ENCODE peak calls at places on chromosomes 2 and 18, in nine cellular contexts. One of them, this sample, is unnamed.

GRCh38 chr2:169476459-169476858 is 2.8 kb upstream of the BBS5 start:
- DNase-seq in NT2/D1: no peak
- DNase-seq in heart left ventricle: no peak
- DNase-seq in uterus: no peak
- DNase-seq in cardiac muscle cell: no peak
- DNase-seq in Panc1: no peak
- DNase-seq in A549: peak; percentile 17
- DNase-seq in IMR-90: peak; percentile 61
- DNase-seq in CD8-positive, alpha-beta memory T cell: no peak
- DNase-seq in this sample: no peak

GRCh38 chr2:44825702-44826101 is 115.8 kb upstream of the SIX3 start:
- DNase-seq in Panc1: no peak
- DNase-seq in cardiac muscle cell: no peak
- DNase-seq in heart left ventricle: no peak
- DNase-seq in NT2/D1: no peak
- DNase-seq in A549: no peak
- DNase-seq in CD8-positive, alpha-beta memory T cell: no peak
- DNase-seq in uterus: no peak
- DNase-seq in IMR-90: no peak
- DNase-seq in this sample: no peak

GRCh38 chr18:41410007-41410406 is 545.0 kb upstream of the PIK3C3 start:
- DNase-seq in NT2/D1: no peak
- DNase-seq in uterus: no peak
- DNase-seq in CD8-positive, alpha-beta memory T cell: no peak
- DNase-seq in A549: no peak
- DNase-seq in cardiac muscle cell: no peak
- DNase-seq in IMR-90: no peak
- DNase-seq in Panc1: no peak
- DNase-seq in heart left ventricle: no peak
- DNase-seq in this sample: no peak

GRCh38 chr2:28333606-28334526 is 58.8 kb upstream of the FOSL2 start:
- DNase-seq in IMR-90: no peak
- DNase-seq in NT2/D1: no peak
- DNase-seq in uterus: no peak
- DNase-seq in cardiac muscle cell: no peak
- DNase-seq in CD8-positive, alpha-beta memory T cell: no peak
- DNase-seq in heart left ventricle: peak; percentile 63
- DNase-seq in Panc1: no peak
- DNase-seq in A549: no peak
- DNase-seq in this sample: no peak

GRCh38 chr18:25815659-25816058 is 274.8 kb downstream of the SS18 start:
- DNase-seq in NT2/D1: no peak
- DNase-seq in uterus: no peak
- DNase-seq in IMR-90: no peak
- DNase-seq in Panc1: no peak
- DNase-seq in A549: no peak
- DNase-seq in heart left ventricle: no peak
- DNase-seq in CD8-positive, alpha-beta memory T cell: no peak
- DNase-seq in cardiac muscle cell: no peak
- DNase-seq in this sample: no peak

GRCh38 chr2:8281950-8282857 is 399.7 kb upstream of the ID2 start:
- DNase-seq in cardiac muscle cell: no peak
- DNase-seq in heart left ventricle: no peak
- DNase-seq in Panc1: no peak
- DNase-seq in A549: no peak
- DNase-seq in IMR-90: no peak
- DNase-seq in CD8-positive, alpha-beta memory T cell: no peak
- DNase-seq in uterus: no peak
- DNase-seq in NT2/D1: no peak
- DNase-seq in this sample: no peak

GRCh38 chr2:124120246-124120645 is 95.2 kb downstream of the CNTNAP5 start:
- DNase-seq in NT2/D1: no peak
- DNase-seq in uterus: no peak
- DNase-seq in Panc1: no peak
- DNase-seq in cardiac muscle cell: no peak
- DNase-seq in IMR-90: no peak
- DNase-seq in CD8-positive, alpha-beta memory T cell: no peak
- DNase-seq in A549: no peak
- DNase-seq in heart left ventricle: no peak
- DNase-seq in this sample: no peak

GRCh38 chr18:39675358-39675757 is 2109.8 kb upstream of the CELF4 start:
- DNase-seq in uterus: no peak
- DNase-seq in CD8-positive, alpha-beta memory T cell: no peak
- DNase-seq in NT2/D1: no peak
- DNase-seq in A549: no peak
- DNase-seq in heart left ventricle: no peak
- DNase-seq in IMR-90: peak; percentile 59
- DNase-seq in cardiac muscle cell: no peak
- DNase-seq in Panc1: no peak
- DNase-seq in this sample: no peak

GRCh38 chr2:52956115-52956514 is 811.5 kb upstream of the CHAC2 start:
- DNase-seq in Panc1: no peak
- DNase-seq in A549: no peak
- DNase-seq in IMR-90: no peak
- DNase-seq in CD8-positive, alpha-beta memory T cell: no peak
- DNase-seq in heart left ventricle: no peak
- DNase-seq in cardiac muscle cell: no peak
- DNase-seq in uterus: no peak
- DNase-seq in NT2/D1: no peak
- DNase-seq in this sample: no peak

GRCh38 chr2:132943829-132944228 is 273.8 kb upstream of the LYPD1 start:
- DNase-seq in cardiac muscle cell: no peak
- DNase-seq in A549: no peak
- DNase-seq in Panc1: no peak
- DNase-seq in CD8-positive, alpha-beta memory T cell: no peak
- DNase-seq in IMR-90: peak; percentile 68
- DNase-seq in heart left ventricle: no peak
- DNase-seq in NT2/D1: no peak
- DNase-seq in uterus: no peak
- DNase-seq in this sample: no peak

GRCh38 chr2:146984014-146984413 is 860.8 kb upstream of the ACVR2A start:
- DNase-seq in uterus: no peak
- DNase-seq in CD8-positive, alpha-beta memory T cell: no peak
- DNase-seq in cardiac muscle cell: no peak
- DNase-seq in A549: no peak
- DNase-seq in NT2/D1: no peak
- DNase-seq in IMR-90: no peak
- DNase-seq in heart left ventricle: no peak
- DNase-seq in Panc1: no peak
- DNase-seq in this sample: no peak

GRCh38 chr18:68714356-68714706 is 577 bp downstream of the TMX3 start:
- DNase-seq in cardiac muscle cell: peak; percentile 46
- DNase-seq in uterus: no peak
- DNase-seq in A549: no peak
- DNase-seq in heart left ventricle: no peak
- DNase-seq in CD8-positive, alpha-beta memory T cell: no peak
- DNase-seq in IMR-90: no peak
- DNase-seq in Panc1: no peak
- DNase-seq in NT2/D1: no peak
- DNase-seq in this sample: no peak

GRCh38 chr18:39455300-39455699 is 1889.7 kb upstream of the CELF4 start:
- DNase-seq in Panc1: no peak
- DNase-seq in IMR-90: peak; percentile 66
- DNase-seq in NT2/D1: no peak
- DNase-seq in CD8-positive, alpha-beta memory T cell: no peak
- DNase-seq in cardiac muscle cell: peak; percentile 15
- DNase-seq in heart left ventricle: no peak
- DNase-seq in uterus: no peak
- DNase-seq in A549: peak; percentile 6
- DNase-seq in this sample: no peak

GRCh38 chr2:120763516-120763915 is 27.8 kb downstream of the GLI2 start:
- DNase-seq in heart left ventricle: no peak
- DNase-seq in cardiac muscle cell: no peak
- DNase-seq in IMR-90: no peak
- DNase-seq in Panc1: no peak
- DNase-seq in NT2/D1: no peak
- DNase-seq in A549: peak; percentile 67
- DNase-seq in CD8-positive, alpha-beta memory T cell: no peak
- DNase-seq in uterus: peak; percentile 30
- DNase-seq in this sample: peak; percentile 81

GRCh38 chr2:1900736-1901135 is 156.4 kb upstream of the PXDN start:
- DNase-seq in NT2/D1: peak; percentile 76
- DNase-seq in cardiac muscle cell: peak; percentile 49
- DNase-seq in Panc1: no peak
- DNase-seq in A549: no peak
- DNase-seq in uterus: no peak
- DNase-seq in heart left ventricle: no peak
- DNase-seq in CD8-positive, alpha-beta memory T cell: no peak
- DNase-seq in IMR-90: no peak
- DNase-seq in this sample: no peak

GRCh38 chr18:3499498-3499897 is 49.5 kb downstream of the TGIF1 start:
- DNase-seq in IMR-90: no peak
- DNase-seq in uterus: no peak
- DNase-seq in NT2/D1: peak; percentile 25
- DNase-seq in heart left ventricle: no peak
- DNase-seq in A549: no peak
- DNase-seq in cardiac muscle cell: peak; percentile 18
- DNase-seq in CD8-positive, alpha-beta memory T cell: no peak
- DNase-seq in Panc1: no peak
- DNase-seq in this sample: no peak

GRCh38 chr18:27226556-27227075 is 41.5 kb upstream of the CHST9 start:
- DNase-seq in cardiac muscle cell: no peak
- DNase-seq in heart left ventricle: no peak
- DNase-seq in uterus: no peak
- DNase-seq in A549: no peak
- DNase-seq in NT2/D1: no peak
- DNase-seq in IMR-90: no peak
- DNase-seq in Panc1: no peak
- DNase-seq in CD8-positive, alpha-beta memory T cell: no peak
- DNase-seq in this sample: no peak

GRCh38 chr2:117674172-117674571 is 140.3 kb upstream of the DDX18 start:
- DNase-seq in IMR-90: no peak
- DNase-seq in uterus: no peak
- DNase-seq in cardiac muscle cell: no peak
- DNase-seq in A549: no peak
- DNase-seq in Panc1: no peak
- DNase-seq in CD8-positive, alpha-beta memory T cell: no peak
- DNase-seq in NT2/D1: no peak
- DNase-seq in heart left ventricle: no peak
- DNase-seq in this sample: no peak

GRCh38 chr18:29285471-29285870 is 1108.5 kb upstream of the CDH2 start:
- DNase-seq in cardiac muscle cell: no peak
- DNase-seq in Panc1: no peak
- DNase-seq in CD8-positive, alpha-beta memory T cell: no peak
- DNase-seq in A549: no peak
- DNase-seq in IMR-90: peak; percentile 4
- DNase-seq in NT2/D1: no peak
- DNase-seq in heart left ventricle: no peak
- DNase-seq in uterus: no peak
- DNase-seq in this sample: no peak

GRCh38 chr2:85390941-85391669 is 19.1 kb downstream of the CAPG start:
- DNase-seq in CD8-positive, alpha-beta memory T cell: peak; percentile 70
- DNase-seq in A549: peak; percentile 71
- DNase-seq in NT2/D1: peak; percentile 50
- DNase-seq in heart left ventricle: peak; percentile 29
- DNase-seq in IMR-90: peak; percentile 23
- DNase-seq in uterus: peak; percentile 71
- DNase-seq in cardiac muscle cell: peak; percentile 58
- DNase-seq in Panc1: no peak
- DNase-seq in this sample: peak; percentile 72

GRCh38 chr2:23523651-23524260 is 138.8 kb downstream of the KLHL29 start:
- DNase-seq in NT2/D1: no peak
- DNase-seq in heart left ventricle: no peak
- DNase-seq in cardiac muscle cell: no peak
- DNase-seq in CD8-positive, alpha-beta memory T cell: no peak
- DNase-seq in Panc1: no peak
- DNase-seq in uterus: peak; percentile 69
- DNase-seq in IMR-90: peak; percentile 33
- DNase-seq in A549: no peak
- DNase-seq in this sample: no peak
- H3K4me3 ChIP-seq in NT2/D1: no peak overlapping the region
- H3K4me3 ChIP-seq in heart left ventricle: no peak overlapping the region
- H3K4me3 ChIP-seq in cardiac muscle cell: no peak overlapping the region
- H3K4me3 ChIP-seq in CD8-positive, alpha-beta memory T cell: no peak overlapping the region
- H3K4me3 ChIP-seq in Panc1: no peak overlapping the region
- H3K4me3 ChIP-seq in uterus: no peak overlapping the region
- H3K4me3 ChIP-seq in IMR-90: no peak overlapping the region
- H3K4me3 ChIP-seq in A549: no peak overlapping the region
- H3K4me3 ChIP-seq in this sample: no peak overlapping the region

GRCh38 chr2:37670378-37671012 is 947 bp downstream of the CDC42EP3 start:
- DNase-seq in IMR-90: no peak
- DNase-seq in NT2/D1: no peak
- DNase-seq in uterus: no peak
- DNase-seq in Panc1: no peak
- DNase-seq in cardiac muscle cell: peak; percentile 77
- DNase-seq in A549: no peak
- DNase-seq in heart left ventricle: peak; percentile 39
- DNase-seq in CD8-positive, alpha-beta memory T cell: no peak
- DNase-seq in this sample: no peak
- H3K4me1 ChIP-seq in IMR-90: peaks cover 16% of the 10 kb centered on the region
- H3K4me1 ChIP-seq in NT2/D1: peaks cover 2% of the 10 kb centered on the region
- H3K4me1 ChIP-seq in uterus: peaks cover 4% of the 10 kb centered on the region
- H3K4me1 ChIP-seq in Panc1: peaks cover 6% of the 10 kb centered on the region
- H3K4me1 ChIP-seq in cardiac muscle cell: peaks cover 34% of the 10 kb centered on the region
- H3K4me1 ChIP-seq in A549: peaks cover 51% of the 10 kb centered on the region
- H3K4me1 ChIP-seq in heart left ventricle: peaks cover 57% of the 10 kb centered on the region
- H3K4me1 ChIP-seq in CD8-positive, alpha-beta memory T cell: peaks cover 46% of the 10 kb centered on the region
- H3K4me1 ChIP-seq in this sample: peaks cover 3% of the 10 kb centered on the region

GRCh38 chr2:126429129-126429528 is 226.8 kb upstream of the GYPC start:
- DNase-seq in CD8-positive, alpha-beta memory T cell: no peak
- DNase-seq in uterus: no peak
- DNase-seq in cardiac muscle cell: no peak
- DNase-seq in IMR-90: no peak
- DNase-seq in Panc1: no peak
- DNase-seq in NT2/D1: no peak
- DNase-seq in heart left ventricle: no peak
- DNase-seq in A549: no peak
- DNase-seq in this sample: no peak
- H3K4me3 ChIP-seq in CD8-positive, alpha-beta memory T cell: no peak overlapping the region
- H3K4me3 ChIP-seq in uterus: no peak overlapping the region
- H3K4me3 ChIP-seq in cardiac muscle cell: no peak overlapping the region
- H3K4me3 ChIP-seq in IMR-90: no peak overlapping the region
- H3K4me3 ChIP-seq in Panc1: no peak overlapping the region
- H3K4me3 ChIP-seq in NT2/D1: no peak overlapping the region
- H3K4me3 ChIP-seq in heart left ventricle: no peak overlapping the region
- H3K4me3 ChIP-seq in A549: no peak overlapping the region
- H3K4me3 ChIP-seq in this sample: no peak overlapping the region

DNA sequence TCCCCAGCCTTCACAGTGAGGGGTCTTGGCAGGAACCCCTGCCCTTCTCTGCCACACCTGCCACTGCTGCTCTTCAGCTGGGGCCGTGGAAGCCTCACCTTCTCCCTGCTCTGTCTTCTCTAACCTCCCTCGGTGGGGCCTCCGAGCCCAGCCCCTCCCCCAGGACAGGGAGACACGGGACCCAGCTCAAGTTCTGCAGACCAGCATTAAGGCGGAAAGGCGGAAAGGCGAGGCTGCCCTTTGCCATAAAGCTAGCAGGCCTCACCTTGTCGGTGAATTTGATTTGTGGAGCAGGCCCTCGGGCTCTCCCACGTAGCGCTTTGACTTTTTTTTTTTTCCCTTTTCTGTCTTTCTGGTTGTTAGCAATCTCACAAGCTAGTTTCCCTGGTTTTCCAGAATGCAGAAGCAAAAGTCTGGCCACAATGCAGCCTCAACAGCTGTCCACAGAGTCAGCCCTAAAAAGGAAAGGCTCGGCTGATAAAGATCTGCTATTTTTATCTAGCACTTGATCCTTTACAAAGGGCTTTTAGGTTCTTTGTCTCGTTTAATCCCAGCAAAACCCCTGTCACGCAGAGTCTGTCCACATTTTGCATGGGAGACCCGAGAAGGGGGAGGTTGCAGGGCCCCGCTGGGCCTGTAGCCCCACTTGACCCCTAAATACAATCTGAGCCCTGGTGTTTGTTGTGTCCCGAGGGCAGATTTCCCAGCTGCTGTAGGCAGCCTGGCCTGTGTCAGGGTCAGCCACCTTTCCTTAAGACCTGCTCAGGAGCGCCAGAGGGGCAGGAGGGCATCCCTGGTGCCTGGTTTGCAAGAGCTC is 6.0 kb downstream of the ITM2C start:
- DNase-seq in uterus: no peak
- DNase-seq in NT2/D1: no peak
- DNase-seq in cardiac muscle cell: peak; percentile 66
- DNase-seq in IMR-90: no peak
- DNase-seq in A549: no peak
- DNase-seq in heart left ventricle: no peak
- DNase-seq in Panc1: no peak
- DNase-seq in CD8-positive, alpha-beta memory T cell: no peak
- DNase-seq in this sample: peak; percentile 44
- H3K4me1 ChIP-seq in uterus: no peaks in the 10 kb centered on the region
- H3K4me1 ChIP-seq in NT2/D1: peaks cover 62% of the 10 kb centered on the region
- H3K4me1 ChIP-seq in cardiac muscle cell: peaks cover 64% of the 10 kb centered on the region
- H3K4me1 ChIP-seq in IMR-90: peaks cover 12% of the 10 kb centered on the region
- H3K4me1 ChIP-seq in A549: peaks cover 15% of the 10 kb centered on the region
- H3K4me1 ChIP-seq in heart left ventricle: peaks cover 50% of the 10 kb centered on the region
- H3K4me1 ChIP-seq in Panc1: peaks cover 60% of the 10 kb centered on the region
- H3K4me1 ChIP-seq in CD8-positive, alpha-beta memory T cell: peaks cover 23% of the 10 kb centered on the region
- H3K4me1 ChIP-seq in this sample: no peaks in the 10 kb centered on the region

This sample was measured in aorta.